ENCODE peak calls at places on chromosomes 11 and 22, in nine cellular contexts. C is heart right ventricle, B is MG63, Q is non-pigmented ciliary epithelial cell, K is RWPE1, U is NCI-H1092, V is activated T-cell treated with anti-CD3 and anti-CD28 coated beads for 1 hour, A is dermis blood vessel endothelial cell, I is AG09309. D is an unnamed sample.

GRCh38 chr11:126419801-126420729 is 64.6 kb downstream of the ST3GAL4 start:
- DNase-seq in C (no peak), B (no peak), U (no peak), Q (no peak), V (no peak), A (no peak), K (no peak), I (no peak), D (no peak)

GRCh38 chr11:61026121-61027031 is 54.9 kb downstream of the CD6 start:
- DNase-seq in A (no peak), V (no peak), B (no peak), I (no peak), C (no peak), Q (no peak), K (no peak), U (no peak), D (no peak)

GRCh38 chr11:66467034-66467659 is 442 bp downstream of the PELI3 start:
- DNase-seq in A (peak; percentile 30), Q (no peak), C (peak; percentile 49), I (no peak), B (peak; percentile 49), K (peak; percentile 50), U (no peak), V (peak; percentile 30), D (no peak)

GRCh38 chr11:105468154-105468553 is 141.7 kb upstream of the GRIA4 start:
- DNase-seq in U (no peak), A (peak; percentile 4), B (no peak), K (no peak), Q (no peak), I (no peak), V (no peak), C (no peak), D (no peak)

GRCh38 chr11:112348480-112349029 is 87.9 kb upstream of the PLET1 start:
- DNase-seq in K (no peak), Q (no peak), I (no peak), C (no peak), U (no peak), V (no peak), A (no peak), B (no peak), D (no peak)

GRCh38 chr22:43796567-43796966 is 15.5 kb downstream of the EFCAB6 start:
- DNase-seq in U (no peak), V (no peak), C (no peak), Q (no peak), B (no peak), A (peak; percentile 21), K (no peak), I (peak; percentile 53), D (no peak)

GRCh38 chr22:25750569-25751173 is 8.7 kb downstream of the MYO18B start:
- DNase-seq in B (no peak), C (no peak), Q (no peak), V (no peak), A (no peak), K (no peak), U (no peak), I (no peak), D (no peak)

GRCh38 chr22:24066260-24066659 is 55.2 kb downstream of the CABIN1 start:
- DNase-seq in C (no peak), V (no peak), U (no peak), Q (no peak), K (no peak), I (no peak), A (peak; percentile 10), B (peak; percentile 30), D (no peak)

D was measured in keratinocyte.